ENCODE peak calls at places on chromosomes 2 and 18, in ten cellular contexts. T is stimulated activated CD4-positive, alpha-beta T cell treated with anti-CD3 and anti-CD28 coated beads, TNF-alpha, amount 100 ng/mL, for 24 hours; B is activated T-helper 1 cell treated with anti-CD3 and anti-CD28 coated beads, Interleukin-12 subunit alpha, Interleukin-12 subunit beta, Interleukin-2, Interleukin-4 antibody, amounts not matched to agents 30 ng/mL and 10 ng/mL and 1 ng/mL, durations not matched to agents 14 hours and 24 hours and 36 hours; L is T-helper 9 cell; D is ovary; P is tibial artery; J is AG20443; C is osteocyte; Y is NCI-H2081; G is heart right ventricle. E is an unnamed sample.

GRCh38 chr2:75528221-75528977 is 32.3 kb downstream of the EVA1A start:
- DNase-seq in T (no peak), B (no peak), L (no peak), D (no peak), P (no peak), J (no peak), C (peak), Y (peak), G (no peak), E (peak)

GRCh38 chr2:130873700-130874346 is 37.1 kb downstream of the ARHGEF4 start:
- DNase-seq in T (peak), B (peak), L (peak), D (peak), P (peak), J (peak), C (no peak), Y (peak), G (peak), E (peak)

GRCh38 chr2:153287109-153287801 is 191.3 kb downstream of the RPRM start:
- DNase-seq in T (no peak), B (no peak), L (no peak), D (no peak), P (no peak), J (peak), C (no peak), Y (no peak), G (no peak), E (no peak)

GRCh38 chr2:230473378-230473777 is 57.4 kb downstream of the SP100 start:
- DNase-seq in T (peak), B (peak), L (no peak), D (no peak), P (no peak), J (no peak), C (no peak), Y (no peak), G (no peak), E (no peak)

GRCh38 chr2:181352158-181352557 is 105.0 kb upstream of the ITGA4 start:
- DNase-seq in T (no peak), B (no peak), L (no peak), D (no peak), P (no peak), J (no peak), C (no peak), Y (no peak), G (no peak), E (no peak)

GRCh38 chr2:6231166-6231565 is 539.0 kb downstream of the SOX11 start:
- DNase-seq in T (no peak), B (no peak), L (no peak), D (no peak), P (no peak), J (no peak), C (no peak), Y (no peak), G (no peak), E (peak)

GRCh38 chr2:151350579-151351195 is 6.7 kb upstream of the TNFAIP6 start:
- DNase-seq in T (no peak), B (no peak), L (no peak), D (no peak), P (no peak), J (peak), C (no peak), Y (no peak), G (no peak), E (peak)

GRCh38 chr2:67272195-67272594 is 124.9 kb upstream of the ETAA1 start:
- DNase-seq in T (no peak), B (no peak), L (no peak), D (no peak), P (no peak), J (no peak), C (no peak), Y (no peak), G (no peak), E (no peak)

GRCh38 chr2:7084601-7085000 is 167.4 kb downstream of the RNF144A start:
- DNase-seq in T (no peak), B (no peak), L (no peak), D (no peak), P (no peak), J (no peak), C (no peak), Y (no peak), G (no peak), E (no peak)

GRCh38 chr2:168705534-168706470 is 96.6 kb upstream of the NOSTRIN start:
- DNase-seq in T (no peak), B (no peak), L (no peak), D (no peak), P (no peak), J (peak), C (no peak), Y (no peak), G (no peak), E (peak)

GRCh38 chr2:212135739-212136138 is 402.9 kb downstream of the ERBB4 start:
- DNase-seq in T (no peak), B (no peak), L (no peak), D (no peak), P (no peak), J (no peak), C (no peak), Y (peak), G (no peak), E (no peak)

GRCh38 chr18:50590625-50591024 is 30.7 kb downstream of the MAPK4 start:
- DNase-seq in T (no peak), B (no peak), L (no peak), D (no peak), P (no peak), J (no peak), C (no peak), Y (no peak), G (no peak), E (no peak)

GRCh38 chr2:216391401-216391800 is 19.1 kb upstream of the MARCHF4 start:
- DNase-seq in T (no peak), B (no peak), L (no peak), D (no peak), P (no peak), J (no peak), C (no peak), Y (no peak), G (no peak), E (no peak)

GRCh38 chr2:24228470-24228869 is 53.6 kb downstream of the FAM228A start:
- DNase-seq in T (no peak), B (no peak), L (no peak), D (no peak), P (no peak), J (no peak), C (no peak), Y (peak), G (no peak), E (peak)

GRCh38 chr18:75083131-75083530 is 125.8 kb downstream of the PTGR3 start:
- DNase-seq in T (no peak), B (no peak), L (no peak), D (no peak), P (no peak), J (no peak), C (peak), Y (no peak), G (no peak), E (no peak)

GRCh38 chr2:46119453-46119852 is 177.8 kb upstream of the EPAS1 start:
- DNase-seq in T (no peak), B (no peak), L (no peak), D (no peak), P (no peak), J (peak), C (no peak), Y (no peak), G (no peak), E (no peak)

GRCh38 chr2:25606892-25607291 is 66.5 kb downstream of the DTNB start:
- DNase-seq in T (no peak), B (no peak), L (no peak), D (no peak), P (no peak), J (peak), C (no peak), Y (peak), G (no peak), E (peak)

GRCh38 chr2:37526323-37526722 is 145.1 kb downstream of the CDC42EP3 start:
- DNase-seq in T (no peak), B (no peak), L (no peak), D (no peak), P (no peak), J (no peak), C (no peak), Y (no peak), G (no peak), E (no peak)

GRCh38 chr18:73283032-73283431 is 415.2 kb upstream of the NETO1 start:
- DNase-seq in T (no peak), B (no peak), L (no peak), D (no peak), P (no peak), J (no peak), C (no peak), Y (no peak), G (no peak), E (peak)

GRCh38 chr18:47109049-47109448 is 41.3 kb downstream of the HDHD2 start:
- DNase-seq in T (no peak), B (no peak), L (no peak), D (no peak), P (no peak), J (no peak), C (no peak), Y (no peak), G (no peak), E (no peak)